ENCODE peak calls at places on chromosomes 1 and 21, in four cellular contexts. P, I, Q and D are unnamed samples.

GRCh38 chr1:21956720-21957552 is 19.8 kb upstream of the HSPG2 start:
- DNase-seq in I (peak; percentile 47), P (peak; percentile 61), Q (peak; percentile 65), D (peak; percentile 78)

GRCh38 chr1:68210027-68210426 is 22.3 kb downstream of the WLS start:
- DNase-seq in Q (no peak), I (no peak), P (no peak), D (no peak)

GRCh38 chr1:3290915-3291314 is 163.6 kb upstream of the ARHGEF16 start:
- DNase-seq in Q (no peak), P (no peak), I (no peak), D (no peak)

GRCh38 chr21:41133896-41134522 is 34.0 kb upstream of the BACE2 start:
- DNase-seq in I (peak; percentile 54), P (peak; percentile 61), Q (peak; percentile 52), D (no peak)

GRCh38 chr1:30010506-30011106 is 712.8 kb downstream of the MATN1 start:
- DNase-seq in I (no peak), P (no peak), Q (no peak), D (no peak)

GRCh38 chr1:59704721-59705120 is 110.0 kb upstream of the HOOK1 start:
- DNase-seq in Q (no peak), I (no peak), P (no peak), D (no peak)

GRCh38 chr1:229271448-229272120 is 673 bp downstream of the RAB4A start:
- DNase-seq in Q (peak; percentile 24), I (peak; percentile 38), P (no peak), D (peak; percentile 49)

GRCh38 chr1:25799758-25800537 is at the start of gene SELENON:
- DNase-seq in Q (peak; percentile 68), I (peak; percentile 28), P (peak; percentile 97), D (peak; percentile 49)

GRCh38 chr1:150955274-150955673 is 19.4 kb downstream of the CERS2 start:
- DNase-seq in I (no peak), Q (no peak), P (no peak), D (no peak)

GRCh38 chr21:36321325-36322082 is 1.5 kb downstream of the MORC3 start:
- DNase-seq in I (peak; percentile 35), Q (peak; percentile 33), P (peak; percentile 63), D (no peak)

GRCh38 chr1:167197692-167198091 is 23.0 kb upstream of the POU2F1 start:
- DNase-seq in P (no peak), I (no peak), Q (no peak), D (no peak)

GRCh38 chr1:43563779-43564616 is 33.3 kb downstream of the PTPRF start:
- DNase-seq in P (peak; percentile 74), I (no peak), Q (no peak), D (no peak)

GRCh38 chr1:235532350-235532749 is 28.1 kb upstream of the B3GALNT2 start:
- DNase-seq in Q (peak; percentile 60), I (peak; percentile 55), P (no peak), D (no peak)

GRCh38 chr1:3727042-3727824 is 25.0 kb upstream of the CCDC27 start:
- DNase-seq in Q (no peak), I (no peak), P (peak; percentile 78), D (no peak)

GRCh38 chr21:35342440-35342839 is 293.3 kb upstream of the RUNX1 start:
- DNase-seq in Q (no peak), I (no peak), P (no peak), D (no peak)

GRCh38 chr1:150561830-150562367 is 12.7 kb downstream of the ADAMTSL4 start:
- DNase-seq in Q (peak; percentile 95), I (peak; percentile 91), P (peak; percentile 86), D (peak; percentile 96)

GRCh38 chr1:211247921-211248320 is 11.2 kb upstream of the RCOR3 start:
- DNase-seq in Q (peak; percentile 6), I (no peak), P (peak; percentile 9), D (no peak)

GRCh38 chr1:6872573-6873261 is 87.5 kb downstream of the CAMTA1 start:
- DNase-seq in I (peak; percentile 45), Q (peak; percentile 52), P (no peak), D (no peak)

GRCh38 chr1:156673387-156674121 is 3.7 kb downstream of the NES start:
- DNase-seq in Q (peak; percentile 50), I (peak; percentile 39), P (no peak), D (no peak)
- H3K9ac ChIP-seq in Q (no peak overlapping the region), I (peak overlapping the region; percentile 25), P (no peak overlapping the region), D (peak overlapping the region; percentile 39)

DNA sequence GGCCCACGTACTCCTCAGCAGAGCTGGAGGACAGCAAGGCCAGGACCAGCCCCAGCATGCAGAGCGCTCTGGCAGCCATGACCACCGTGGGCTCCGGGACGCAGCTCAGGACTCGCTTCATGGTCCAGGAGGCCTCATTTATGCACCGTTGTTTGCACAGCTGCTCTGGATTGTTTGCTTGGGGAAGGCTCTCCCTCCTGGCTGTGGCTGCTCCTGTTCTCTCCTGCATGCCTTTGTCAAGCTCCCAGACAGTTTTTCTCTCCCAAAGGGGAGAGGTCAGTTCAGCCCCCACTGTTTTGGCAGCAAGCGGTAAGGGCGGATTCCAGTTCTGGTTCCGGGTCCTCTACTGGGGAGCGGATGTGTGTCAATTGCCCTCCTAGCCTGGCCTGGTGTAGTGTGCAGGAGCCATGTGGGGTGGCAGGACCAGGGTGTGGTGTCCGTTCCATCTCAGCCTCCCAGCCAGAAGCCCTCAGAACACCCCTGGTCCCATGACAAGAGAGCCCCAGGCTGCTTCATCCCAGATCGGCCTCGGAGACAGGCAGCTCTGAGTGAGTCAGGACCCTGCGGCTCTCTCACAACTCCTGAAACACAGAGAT is at the start of gene TFF3:
- DNase-seq in I (no peak), Q (no peak), P (no peak), D (peak; percentile 85)
- H3K4me1 ChIP-seq in I (no peaks in the 10 kb centered on the region), Q (no peaks in the 10 kb centered on the region), P (no peaks in the 10 kb centered on the region), D (no peaks in the 10 kb centered on the region)

GRCh38 chr1:234069760-234070159 is 165.3 kb downstream of the SLC35F3 start:
- DNase-seq in P (no peak), Q (peak; percentile 12), I (no peak), D (no peak)
- TF ChIP-seq CTCF in P (no peak), Q (no peak), I (no peak), D (no peak)

GRCh38 chr1:110339040-110339426 is at the start of gene RBM15:
- DNase-seq in Q (no peak), I (peak; percentile 100), P (peak; percentile 94), D (peak; percentile 98)

GRCh38 chr1:110338200-110339039 is 757 bp upstream of the RBM15 start:
- DNase-seq in Q (peak; percentile 100), I (no peak), P (peak; percentile 93), D (peak; percentile 97)

GRCh38 chr1:110335265-110335664 is 3.9 kb upstream of the RBM15 start:
- DNase-seq in P (no peak), I (no peak), Q (no peak), D (no peak)

GRCh38 chr1:110337704-110338199 is 1.4 kb upstream of the RBM15 start:
- DNase-seq in P (peak; percentile 34), Q (no peak), I (no peak), D (peak; percentile 67)

GRCh38 chr1:110336300-110337039 is 2.7 kb upstream of the RBM15 start:
- DNase-seq in Q (no peak), I (no peak), P (peak; percentile 12), D (peak; percentile 45)
- H3K9ac ChIP-seq in Q (no peak overlapping the region), I (no peak overlapping the region), P (no peak overlapping the region), D (no peak overlapping the region)

GRCh38 chr1:112265946-112266345 is 130.1 kb upstream of the CTTNBP2NL start:
- DNase-seq in P (no peak), Q (no peak), I (no peak), D (no peak)
- H3K4me1 ChIP-seq in P (no peaks in the 10 kb centered on the region), Q (no peaks in the 10 kb centered on the region), I (no peaks in the 10 kb centered on the region), D (no peaks in the 10 kb centered on the region)

DNA sequence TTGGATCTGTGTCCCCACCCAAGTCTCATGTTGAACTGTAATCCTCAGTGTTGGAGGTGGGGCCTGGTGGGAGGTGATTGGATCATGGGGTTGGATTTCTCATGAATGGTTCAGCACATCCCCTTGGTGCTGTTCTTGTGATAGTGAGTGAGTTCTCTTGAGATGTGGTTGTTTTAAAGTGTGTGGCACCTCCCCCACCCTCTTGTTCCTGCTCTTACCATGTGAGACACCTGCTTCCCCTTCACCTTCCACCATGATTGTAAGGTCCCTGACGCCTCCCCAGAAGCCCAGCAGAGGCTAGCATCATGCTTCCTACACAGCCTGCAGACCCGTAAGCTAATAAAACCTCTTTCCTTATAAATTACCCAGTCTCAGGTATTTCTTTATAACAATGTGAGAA is 55.8 kb downstream of the SUSD4 start:
- DNase-seq in Q (no peak), P (no peak), I (no peak), D (no peak)
- TF ChIP-seq CTCF in Q (no peak), P (no peak), I (no peak), D (no peak)

DNA sequence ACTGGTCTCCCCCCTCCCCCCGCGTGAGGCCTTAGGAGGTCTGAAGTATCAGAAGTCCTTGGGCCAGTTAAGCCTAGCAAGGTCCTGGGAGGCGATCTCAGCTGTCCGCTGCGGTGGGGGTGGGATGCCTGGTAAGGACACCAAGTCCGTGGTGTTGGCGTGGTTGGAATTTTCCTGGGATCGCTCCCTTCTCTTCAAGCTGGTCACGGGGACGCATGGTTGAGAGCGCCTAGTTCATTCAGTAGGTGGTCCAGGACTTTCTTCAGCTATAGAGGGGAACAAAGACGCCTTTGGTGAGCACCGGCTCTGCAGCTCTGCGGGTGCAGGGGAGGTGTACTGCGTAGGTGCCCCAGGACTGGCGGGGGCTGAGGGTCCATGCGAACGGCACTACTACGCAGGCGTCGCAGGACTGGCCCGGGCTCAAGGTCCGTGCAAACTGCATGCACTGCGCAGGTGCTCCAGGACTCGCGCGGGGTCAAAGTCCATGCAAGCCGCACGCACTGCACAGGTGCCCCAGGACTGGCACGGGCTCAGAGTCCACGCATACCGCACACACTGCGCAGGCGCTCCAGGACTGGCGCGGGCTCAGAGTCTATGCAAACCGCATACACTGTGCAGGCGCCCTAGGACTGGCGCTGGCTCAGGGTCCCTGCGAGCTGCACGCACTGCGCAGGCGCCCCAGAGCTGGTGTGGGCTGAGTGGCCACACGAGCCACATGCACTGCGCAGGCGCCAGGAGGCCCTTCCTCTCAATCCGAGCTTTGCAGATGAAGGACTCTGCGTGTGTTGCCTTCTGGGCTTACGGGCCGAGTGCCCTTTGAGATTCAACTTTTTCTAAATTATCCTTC is 36.6 kb upstream of the HMGN1 start:
- DNase-seq in Q (peak; percentile 77), I (peak; percentile 75), P (peak; percentile 89), D (peak; percentile 90)
- H3K9ac ChIP-seq in Q (no peak overlapping the region), I (peak overlapping the region; percentile 68), P (peak overlapping the region; percentile 46), D (peak overlapping the region; percentile 46)

GRCh38 chr1:202010042-202011015 is at the start of gene ELF3:
- DNase-seq in P (no peak), I (no peak), Q (no peak), D (peak; percentile 96)

GRCh38 chr1:202014060-202014459 is 3.7 kb downstream of the ELF3 start:
- DNase-seq in Q (no peak), I (no peak), P (no peak), D (no peak)

GRCh38 chr1:202012544-202013478 is 2.4 kb downstream of the ELF3 start:
- DNase-seq in I (no peak), P (no peak), Q (no peak), D (peak; percentile 41)

GRCh38 chr1:202013601-202014000 is 3.2 kb downstream of the ELF3 start:
- DNase-seq in I (no peak), Q (no peak), P (no peak), D (peak; percentile 40)

DNA sequence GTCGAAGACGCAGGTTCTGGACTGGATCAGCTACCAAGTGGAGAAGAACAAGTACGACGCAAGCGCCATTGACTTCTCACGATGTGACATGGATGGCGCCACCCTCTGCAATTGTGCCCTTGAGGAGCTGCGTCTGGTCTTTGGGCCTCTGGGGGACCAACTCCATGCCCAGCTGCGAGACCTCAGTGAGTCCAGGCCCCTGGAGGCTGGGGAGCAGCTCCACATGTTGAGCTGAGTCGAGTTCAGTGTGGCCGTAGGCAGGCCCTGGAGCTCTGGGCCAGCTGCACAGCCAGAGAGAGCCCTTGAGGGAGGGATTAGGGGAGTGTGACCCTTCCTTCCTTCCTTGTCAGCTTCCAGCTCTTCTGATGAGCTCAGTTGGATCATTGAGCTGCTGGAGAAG is 1.6 kb downstream of the ELF3 start:
- DNase-seq in I (no peak), P (no peak), Q (no peak), D (peak; percentile 40)
- H3K4me1 ChIP-seq in I (peaks cover 11% of the 10 kb centered on the region), P (no peaks in the 10 kb centered on the region), Q (no peaks in the 10 kb centered on the region), D (no peaks in the 10 kb centered on the region)